ENCODE peak calls at places on chromosomes 16 and 17, in five cellular contexts. One of them, this sample, is unnamed.
A peak's percentile ranks its signal among the peaks of the same experiment; 100 is the strongest.

GRCh38 chr17:77326636-77327035 is 185.9 kb downstream of the SEC14L1 start:
- DNase-seq in activated gamma-delta T cell treated with Interleukin-2 at 50 U/mL for 16 hours: no peak
- DNase-seq in activated CD8-positive, alpha-beta memory T cell treated with anti-CD3 and anti-CD28 coated beads for 48 hours: no peak
- DNase-seq in Calu3: no peak
- DNase-seq in cardiac fibroblast: no peak
- DNase-seq in this sample: no peak

GRCh38 chr17:61732169-61732568 is 131.2 kb downstream of the BRIP1 start:
- DNase-seq in activated CD8-positive, alpha-beta memory T cell treated with anti-CD3 and anti-CD28 coated beads for 48 hours: no peak
- DNase-seq in cardiac fibroblast: no peak
- DNase-seq in Calu3: no peak
- DNase-seq in activated gamma-delta T cell treated with Interleukin-2 at 50 U/mL for 16 hours: no peak
- DNase-seq in this sample: no peak

GRCh38 chr17:16920628-16921020 is 51.3 kb downstream of the TNFRSF13B start:
- DNase-seq in Calu3: no peak
- DNase-seq in activated gamma-delta T cell treated with Interleukin-2 at 50 U/mL for 16 hours: no peak
- DNase-seq in activated CD8-positive, alpha-beta memory T cell treated with anti-CD3 and anti-CD28 coated beads for 48 hours: no peak
- DNase-seq in cardiac fibroblast: no peak
- DNase-seq in this sample: no peak

GRCh38 chr17:50423553-50424159 is 2.4 kb upstream of the ACSF2 start:
- DNase-seq in activated CD8-positive, alpha-beta memory T cell treated with anti-CD3 and anti-CD28 coated beads for 48 hours: no peak
- DNase-seq in Calu3: peak; percentile 97
- DNase-seq in activated gamma-delta T cell treated with Interleukin-2 at 50 U/mL for 16 hours: no peak
- DNase-seq in cardiac fibroblast: peak; percentile 93
- DNase-seq in this sample: no peak

GRCh38 chr16:64445245-64445644 is 676.6 kb downstream of the CDH11 start:
- DNase-seq in Calu3: no peak
- DNase-seq in activated CD8-positive, alpha-beta memory T cell treated with anti-CD3 and anti-CD28 coated beads for 48 hours: no peak
- DNase-seq in activated gamma-delta T cell treated with Interleukin-2 at 50 U/mL for 16 hours: no peak
- DNase-seq in cardiac fibroblast: no peak
- DNase-seq in this sample: no peak

GRCh38 chr16:11094838-11095565 is 150.6 kb downstream of the CLEC16A start:
- DNase-seq in Calu3: no peak
- DNase-seq in activated gamma-delta T cell treated with Interleukin-2 at 50 U/mL for 16 hours: no peak
- DNase-seq in activated CD8-positive, alpha-beta memory T cell treated with anti-CD3 and anti-CD28 coated beads for 48 hours: no peak
- DNase-seq in cardiac fibroblast: no peak
- DNase-seq in this sample: no peak

GRCh38 chr17:69093279-69093789 is 32.6 kb upstream of the ABCA9 start:
- DNase-seq in cardiac fibroblast: peak; percentile 74
- DNase-seq in Calu3: no peak
- DNase-seq in activated CD8-positive, alpha-beta memory T cell treated with anti-CD3 and anti-CD28 coated beads for 48 hours: no peak
- DNase-seq in activated gamma-delta T cell treated with Interleukin-2 at 50 U/mL for 16 hours: no peak
- DNase-seq in this sample: no peak

GRCh38 chr16:19997264-19997663 is 76.4 kb downstream of the GPR139 start:
- DNase-seq in activated gamma-delta T cell treated with Interleukin-2 at 50 U/mL for 16 hours: no peak
- DNase-seq in cardiac fibroblast: no peak
- DNase-seq in activated CD8-positive, alpha-beta memory T cell treated with anti-CD3 and anti-CD28 coated beads for 48 hours: no peak
- DNase-seq in Calu3: no peak
- DNase-seq in this sample: no peak

GRCh38 chr16:69073181-69073669 is 32.2 kb upstream of the HAS3 start:
- DNase-seq in Calu3: peak; percentile 76
- DNase-seq in activated CD8-positive, alpha-beta memory T cell treated with anti-CD3 and anti-CD28 coated beads for 48 hours: no peak
- DNase-seq in cardiac fibroblast: peak; percentile 73
- DNase-seq in activated gamma-delta T cell treated with Interleukin-2 at 50 U/mL for 16 hours: no peak
- DNase-seq in this sample: no peak

GRCh38 chr17:79850571-79851460 is 11.6 kb upstream of the CBX4 start:
- DNase-seq in Calu3: peak; percentile 74
- DNase-seq in activated gamma-delta T cell treated with Interleukin-2 at 50 U/mL for 16 hours: no peak
- DNase-seq in activated CD8-positive, alpha-beta memory T cell treated with anti-CD3 and anti-CD28 coated beads for 48 hours: no peak
- DNase-seq in cardiac fibroblast: no peak
- DNase-seq in this sample: no peak

GRCh38 chr16:23494188-23494587 is 16.1 kb downstream of the GGA2 start:
- DNase-seq in Calu3: no peak
- DNase-seq in activated CD8-positive, alpha-beta memory T cell treated with anti-CD3 and anti-CD28 coated beads for 48 hours: no peak
- DNase-seq in cardiac fibroblast: no peak
- DNase-seq in activated gamma-delta T cell treated with Interleukin-2 at 50 U/mL for 16 hours: no peak
- DNase-seq in this sample: no peak

GRCh38 chr16:58508671-58509251 is 6.6 kb upstream of the SETD6 start:
- DNase-seq in cardiac fibroblast: no peak
- DNase-seq in activated gamma-delta T cell treated with Interleukin-2 at 50 U/mL for 16 hours: no peak
- DNase-seq in activated CD8-positive, alpha-beta memory T cell treated with anti-CD3 and anti-CD28 coated beads for 48 hours: no peak
- DNase-seq in Calu3: no peak
- DNase-seq in this sample: no peak

GRCh38 chr16:89315791-89316581 is 98.5 kb downstream of the ZNF778 start:
- DNase-seq in activated gamma-delta T cell treated with Interleukin-2 at 50 U/mL for 16 hours: peak; percentile 78
- DNase-seq in activated CD8-positive, alpha-beta memory T cell treated with anti-CD3 and anti-CD28 coated beads for 48 hours: peak; percentile 48
- DNase-seq in Calu3: peak; percentile 67
- DNase-seq in cardiac fibroblast: peak; percentile 75
- DNase-seq in this sample: peak; percentile 85

GRCh38 chr17:80416260-80416939 is 1.4 kb downstream of the ENDOV start:
- DNase-seq in cardiac fibroblast: no peak
- DNase-seq in activated CD8-positive, alpha-beta memory T cell treated with anti-CD3 and anti-CD28 coated beads for 48 hours: no peak
- DNase-seq in activated gamma-delta T cell treated with Interleukin-2 at 50 U/mL for 16 hours: no peak
- DNase-seq in Calu3: no peak
- DNase-seq in this sample: no peak

GRCh38 chr16:25079637-25080375 is 31.7 kb upstream of the LCMT1 start:
- DNase-seq in cardiac fibroblast: no peak
- DNase-seq in Calu3: no peak
- DNase-seq in activated CD8-positive, alpha-beta memory T cell treated with anti-CD3 and anti-CD28 coated beads for 48 hours: no peak
- DNase-seq in activated gamma-delta T cell treated with Interleukin-2 at 50 U/mL for 16 hours: no peak
- DNase-seq in this sample: no peak

GRCh38 chr17:44383363-44383762 is 6.1 kb downstream of the ITGA2B start:
- DNase-seq in activated gamma-delta T cell treated with Interleukin-2 at 50 U/mL for 16 hours: no peak
- DNase-seq in Calu3: no peak
- DNase-seq in activated CD8-positive, alpha-beta memory T cell treated with anti-CD3 and anti-CD28 coated beads for 48 hours: no peak
- DNase-seq in cardiac fibroblast: no peak
- DNase-seq in this sample: no peak

GRCh38 chr17:82320956-82321927 is 3.8 kb upstream of the CD7 start:
- DNase-seq in activated gamma-delta T cell treated with Interleukin-2 at 50 U/mL for 16 hours: peak; percentile 59
- DNase-seq in activated CD8-positive, alpha-beta memory T cell treated with anti-CD3 and anti-CD28 coated beads for 48 hours: no peak
- DNase-seq in cardiac fibroblast: no peak
- DNase-seq in Calu3: peak; percentile 72
- DNase-seq in this sample: peak; percentile 72

GRCh38 chr17:80999224-81000088 is 7.8 kb downstream of the CHMP6 start:
- DNase-seq in activated gamma-delta T cell treated with Interleukin-2 at 50 U/mL for 16 hours: no peak
- DNase-seq in cardiac fibroblast: no peak
- DNase-seq in Calu3: no peak
- DNase-seq in activated CD8-positive, alpha-beta memory T cell treated with anti-CD3 and anti-CD28 coated beads for 48 hours: no peak
- DNase-seq in this sample: no peak

GRCh38 chr17:65181237-65182061 is 44.3 kb downstream of the RGS9 start:
- DNase-seq in Calu3: no peak
- DNase-seq in activated gamma-delta T cell treated with Interleukin-2 at 50 U/mL for 16 hours: no peak
- DNase-seq in activated CD8-positive, alpha-beta memory T cell treated with anti-CD3 and anti-CD28 coated beads for 48 hours: no peak
- DNase-seq in cardiac fibroblast: no peak
- DNase-seq in this sample: peak; percentile 18

GRCh38 chr17:73255671-73256181 is 6.0 kb downstream of the CPSF4L start:
- DNase-seq in activated gamma-delta T cell treated with Interleukin-2 at 50 U/mL for 16 hours: peak; percentile 44
- DNase-seq in cardiac fibroblast: peak; percentile 35
- DNase-seq in Calu3: peak; percentile 56
- DNase-seq in activated CD8-positive, alpha-beta memory T cell treated with anti-CD3 and anti-CD28 coated beads for 48 hours: no peak
- DNase-seq in this sample: peak; percentile 46

GRCh38 chr16:19859603-19860002 is 25.0 kb downstream of the GPRC5B start:
- DNase-seq in Calu3: no peak
- DNase-seq in activated gamma-delta T cell treated with Interleukin-2 at 50 U/mL for 16 hours: no peak
- DNase-seq in cardiac fibroblast: no peak
- DNase-seq in activated CD8-positive, alpha-beta memory T cell treated with anti-CD3 and anti-CD28 coated beads for 48 hours: no peak
- DNase-seq in this sample: no peak

GRCh38 chr16:83561876-83562275 is 245.9 kb upstream of the HSBP1 start:
- DNase-seq in cardiac fibroblast: peak; percentile 20
- DNase-seq in activated CD8-positive, alpha-beta memory T cell treated with anti-CD3 and anti-CD28 coated beads for 48 hours: no peak
- DNase-seq in activated gamma-delta T cell treated with Interleukin-2 at 50 U/mL for 16 hours: no peak
- DNase-seq in Calu3: no peak
- DNase-seq in this sample: no peak

GRCh38 chr16:84177740-84178070 is 9.2 kb downstream of the TAF1C start:
- DNase-seq in cardiac fibroblast: peak; percentile 39
- DNase-seq in activated CD8-positive, alpha-beta memory T cell treated with anti-CD3 and anti-CD28 coated beads for 48 hours: no peak
- DNase-seq in Calu3: no peak
- DNase-seq in activated gamma-delta T cell treated with Interleukin-2 at 50 U/mL for 16 hours: no peak
- DNase-seq in this sample: no peak

GRCh38 chr17:50638572-50638850 is 3.8 kb downstream of the ABCC3 start:
- DNase-seq in cardiac fibroblast: peak; percentile 49
- DNase-seq in activated gamma-delta T cell treated with Interleukin-2 at 50 U/mL for 16 hours: no peak
- DNase-seq in activated CD8-positive, alpha-beta memory T cell treated with anti-CD3 and anti-CD28 coated beads for 48 hours: no peak
- DNase-seq in Calu3: no peak
- DNase-seq in this sample: no peak

GRCh38 chr17:70780031-70780430 is 610.7 kb downstream of the KCNJ2 start:
- DNase-seq in activated gamma-delta T cell treated with Interleukin-2 at 50 U/mL for 16 hours: no peak
- DNase-seq in cardiac fibroblast: peak; percentile 8
- DNase-seq in Calu3: no peak
- DNase-seq in activated CD8-positive, alpha-beta memory T cell treated with anti-CD3 and anti-CD28 coated beads for 48 hours: no peak
- DNase-seq in this sample: no peak

GRCh38 chr17:60356947-60357346 is 35.0 kb downstream of the USP32 start:
- DNase-seq in activated CD8-positive, alpha-beta memory T cell treated with anti-CD3 and anti-CD28 coated beads for 48 hours: no peak
- DNase-seq in cardiac fibroblast: peak; percentile 68
- DNase-seq in activated gamma-delta T cell treated with Interleukin-2 at 50 U/mL for 16 hours: no peak
- DNase-seq in Calu3: no peak
- DNase-seq in this sample: no peak

GRCh38 chr17:32350662-32351418 is 883 bp downstream of the ZNF207 start:
- DNase-seq in cardiac fibroblast: peak; percentile 83
- DNase-seq in activated gamma-delta T cell treated with Interleukin-2 at 50 U/mL for 16 hours: peak; percentile 32
- DNase-seq in activated CD8-positive, alpha-beta memory T cell treated with anti-CD3 and anti-CD28 coated beads for 48 hours: no peak
- DNase-seq in Calu3: no peak
- DNase-seq in this sample: peak; percentile 50

GRCh38 chr16:29705030-29705429 is 26.1 kb downstream of the QPRT start:
- DNase-seq in cardiac fibroblast: no peak
- DNase-seq in activated CD8-positive, alpha-beta memory T cell treated with anti-CD3 and anti-CD28 coated beads for 48 hours: no peak
- DNase-seq in activated gamma-delta T cell treated with Interleukin-2 at 50 U/mL for 16 hours: no peak
- DNase-seq in Calu3: no peak
- DNase-seq in this sample: no peak

GRCh38 chr17:9900019-9900594 is 5.0 kb downstream of the RCVRN start:
- DNase-seq in cardiac fibroblast: peak; percentile 24
- DNase-seq in activated gamma-delta T cell treated with Interleukin-2 at 50 U/mL for 16 hours: no peak
- DNase-seq in activated CD8-positive, alpha-beta memory T cell treated with anti-CD3 and anti-CD28 coated beads for 48 hours: no peak
- DNase-seq in Calu3: no peak
- DNase-seq in this sample: no peak

GRCh38 chr16:51500306-51500705 is 349.2 kb upstream of the SALL1 start:
- DNase-seq in Calu3: no peak
- DNase-seq in activated gamma-delta T cell treated with Interleukin-2 at 50 U/mL for 16 hours: no peak
- DNase-seq in activated CD8-positive, alpha-beta memory T cell treated with anti-CD3 and anti-CD28 coated beads for 48 hours: no peak
- DNase-seq in cardiac fibroblast: peak; percentile 6
- DNase-seq in this sample: no peak

GRCh38 chr16:73053379-73054130 is 5.6 kb upstream of the ZFHX3 start:
- DNase-seq in activated gamma-delta T cell treated with Interleukin-2 at 50 U/mL for 16 hours: no peak
- DNase-seq in Calu3: peak; percentile 53
- DNase-seq in cardiac fibroblast: peak; percentile 82
- DNase-seq in activated CD8-positive, alpha-beta memory T cell treated with anti-CD3 and anti-CD28 coated beads for 48 hours: no peak
- DNase-seq in this sample: no peak

GRCh38 chr16:87679593-87680271 is 77.4 kb downstream of the JPH3 start:
- DNase-seq in activated gamma-delta T cell treated with Interleukin-2 at 50 U/mL for 16 hours: no peak
- DNase-seq in Calu3: no peak
- DNase-seq in cardiac fibroblast: no peak
- DNase-seq in activated CD8-positive, alpha-beta memory T cell treated with anti-CD3 and anti-CD28 coated beads for 48 hours: no peak
- DNase-seq in this sample: no peak

GRCh38 chr16:56637814-56638750 is at the start of gene MT1A:
- DNase-seq in Calu3: peak; percentile 50
- DNase-seq in activated gamma-delta T cell treated with Interleukin-2 at 50 U/mL for 16 hours: no peak
- DNase-seq in activated CD8-positive, alpha-beta memory T cell treated with anti-CD3 and anti-CD28 coated beads for 48 hours: no peak
- DNase-seq in cardiac fibroblast: peak; percentile 62
- DNase-seq in this sample: no peak

GRCh38 chr17:64641499-64641898 is 20.6 kb downstream of the SMURF2 start:
- DNase-seq in activated CD8-positive, alpha-beta memory T cell treated with anti-CD3 and anti-CD28 coated beads for 48 hours: no peak
- DNase-seq in cardiac fibroblast: peak; percentile 81
- DNase-seq in Calu3: no peak
- DNase-seq in activated gamma-delta T cell treated with Interleukin-2 at 50 U/mL for 16 hours: no peak
- DNase-seq in this sample: no peak

GRCh38 chr16:58027341-58028167 is 2.0 kb downstream of the MMP15 start:
- DNase-seq in activated gamma-delta T cell treated with Interleukin-2 at 50 U/mL for 16 hours: no peak
- DNase-seq in cardiac fibroblast: no peak
- DNase-seq in Calu3: peak; percentile 67
- DNase-seq in activated CD8-positive, alpha-beta memory T cell treated with anti-CD3 and anti-CD28 coated beads for 48 hours: no peak
- DNase-seq in this sample: no peak

GRCh38 chr17:81322271-81323082 is 27.4 kb upstream of the SLC38A10 start:
- DNase-seq in Calu3: no peak
- DNase-seq in activated CD8-positive, alpha-beta memory T cell treated with anti-CD3 and anti-CD28 coated beads for 48 hours: peak; percentile 19
- DNase-seq in cardiac fibroblast: no peak
- DNase-seq in activated gamma-delta T cell treated with Interleukin-2 at 50 U/mL for 16 hours: peak; percentile 17
- DNase-seq in this sample: no peak

GRCh38 chr17:63519972-63520882 is 2.9 kb upstream of the KCNH6 start:
- DNase-seq in Calu3: no peak
- DNase-seq in activated CD8-positive, alpha-beta memory T cell treated with anti-CD3 and anti-CD28 coated beads for 48 hours: no peak
- DNase-seq in activated gamma-delta T cell treated with Interleukin-2 at 50 U/mL for 16 hours: no peak
- DNase-seq in cardiac fibroblast: no peak
- DNase-seq in this sample: no peak

GRCh38 chr16:11306997-11307638 is 26.0 kb upstream of the PRM1 start:
- DNase-seq in cardiac fibroblast: no peak
- DNase-seq in activated gamma-delta T cell treated with Interleukin-2 at 50 U/mL for 16 hours: no peak
- DNase-seq in activated CD8-positive, alpha-beta memory T cell treated with anti-CD3 and anti-CD28 coated beads for 48 hours: no peak
- DNase-seq in Calu3: no peak
- DNase-seq in this sample: no peak

GRCh38 chr17:19317359-19318095 is 45.0 kb downstream of the B9D1 start:
- DNase-seq in cardiac fibroblast: peak; percentile 85
- DNase-seq in activated CD8-positive, alpha-beta memory T cell treated with anti-CD3 and anti-CD28 coated beads for 48 hours: no peak
- DNase-seq in Calu3: no peak
- DNase-seq in activated gamma-delta T cell treated with Interleukin-2 at 50 U/mL for 16 hours: no peak
- DNase-seq in this sample: no peak